ENCODE peak calls at places on chromosomes 4 and X, in nine cellular contexts. M is endothelial cell; N is CD4-positive, alpha-beta T cell; R is HFFc6; K is choroid plexus epithelial cell; Q is fibroblast of lung; A is right lobe of liver; L is AG09309; J is BJ. U is an unnamed sample.

GRCh38 chrX:13130776-13131175 is 86.4 kb upstream of the FAM9C start:
- DNase-seq in N (no peak), L (no peak), J (no peak), M (no peak), Q (no peak), R (no peak), A (no peak), K (no peak), U (no peak)

GRCh38 chr4:55742655-55743191 is 76.9 kb upstream of the EXOC1L start:
- DNase-seq in K (peak; percentile 79), R (peak; percentile 28), L (no peak), M (no peak), A (no peak), Q (peak; percentile 67), J (no peak), N (no peak), U (no peak)

GRCh38 chrX:35682481-35682880 is 115.7 kb upstream of the MAGEB16 start:
- DNase-seq in K (no peak), N (no peak), J (no peak), M (no peak), Q (no peak), A (no peak), R (no peak), L (no peak), U (no peak)

GRCh38 chr4:24583451-24584174 is 741 bp downstream of the DHX15 start:
- DNase-seq in A (peak; percentile 59), Q (peak; percentile 56), M (peak; percentile 76), J (no peak), N (peak; percentile 13), R (peak; percentile 17), L (no peak), K (peak; percentile 55), U (peak; percentile 19)

GRCh38 chrX:56783996-56784620 is 55.1 kb downstream of the NBDY start:
- DNase-seq in A (peak; percentile 12), L (no peak), M (no peak), Q (no peak), J (no peak), R (no peak), K (no peak), N (no peak), U (no peak)

GRCh38 chr4:89290727-89291126 is 16.9 kb downstream of the GPRIN3 start:
- DNase-seq in A (no peak), K (peak; percentile 21), M (no peak), R (no peak), N (no peak), Q (no peak), L (no peak), J (no peak), U (no peak)

GRCh38 chr4:78512357-78512920 is 39.1 kb upstream of the ANXA3 start:
- DNase-seq in Q (no peak), N (no peak), K (peak; percentile 25), R (no peak), J (no peak), M (no peak), A (no peak), L (no peak), U (no peak)

GRCh38 chr4:108762559-108763225 is at the start of gene ETNPPL:
- DNase-seq in A (peak; percentile 91), N (peak; percentile 7), K (no peak), Q (peak; percentile 21), R (no peak), M (peak; percentile 62), L (no peak), J (no peak), U (no peak)

GRCh38 chr4:39763714-39764572 is 66.0 kb downstream of the UBE2K start:
- DNase-seq in Q (no peak), K (no peak), J (no peak), L (no peak), M (no peak), N (no peak), A (no peak), R (no peak), U (no peak)

GRCh38 chr4:70603856-70604255 is 11.8 kb downstream of the AMBN start:
- DNase-seq in J (no peak), A (no peak), R (peak; percentile 28), Q (no peak), N (no peak), K (peak; percentile 36), L (peak; percentile 52), M (no peak), U (no peak)

GRCh38 chr4:141388483-141388882 is 167.8 kb downstream of the ZNF330 start:
- DNase-seq in A (no peak), M (no peak), Q (peak; percentile 97), J (peak; percentile 80), L (peak; percentile 55), R (peak; percentile 87), N (no peak), K (peak; percentile 79), U (no peak)

GRCh38 chr4:156052116-156052515 is 98.5 kb upstream of the CTSO start:
- DNase-seq in N (no peak), L (no peak), M (no peak), K (no peak), A (no peak), Q (no peak), J (no peak), R (no peak), U (no peak)

GRCh38 chr4:656651-657337 is 17.3 kb downstream of the ATP5ME start:
- DNase-seq in R (no peak), A (peak; percentile 20), N (no peak), J (no peak), K (no peak), Q (no peak), M (no peak), L (no peak), U (no peak)

DNA sequence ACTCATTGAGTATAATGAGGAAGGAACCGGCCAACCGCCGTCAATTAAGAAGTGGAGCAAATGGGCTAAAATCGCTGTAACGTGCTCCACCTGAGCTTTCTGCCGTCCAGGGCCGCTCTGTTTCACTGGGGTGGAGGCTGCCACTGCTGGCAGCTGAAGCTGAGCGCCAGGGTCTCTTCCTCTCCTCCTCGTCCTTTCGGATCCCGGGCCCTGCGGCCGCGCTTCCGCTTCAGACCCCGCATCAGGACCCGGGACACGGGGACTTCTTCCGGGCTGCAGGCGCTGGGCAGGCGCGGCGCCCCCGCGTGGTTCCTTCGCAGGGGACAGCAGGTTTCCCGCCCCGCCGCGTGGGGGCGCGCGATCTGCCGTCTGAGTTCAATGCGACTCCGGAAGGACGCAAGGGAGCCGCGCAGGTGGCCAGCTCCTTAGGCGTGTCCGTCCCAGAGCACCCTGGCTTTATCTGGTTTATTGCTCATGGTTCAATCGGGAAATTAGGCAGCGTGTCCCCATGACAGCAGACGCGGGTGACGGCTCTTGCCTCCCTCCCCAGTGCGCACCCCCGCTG is 519.8 kb downstream of the TRIML1 start:
- DNase-seq in K (no peak), N (no peak), M (no peak), J (no peak), L (no peak), Q (no peak), A (no peak), R (no peak), U (no peak)
- TF ChIP-seq CTCF in K (no peak), N (no peak), M (no peak), J (no peak), L (no peak), Q (no peak), A (no peak), R (no peak), U (no peak)

GRCh38 chr4:123418486-123418931 is 21.9 kb downstream of the SPRY1 start:
- DNase-seq in A (no peak), L (peak; percentile 87), J (peak; percentile 73), M (peak; percentile 35), N (no peak), R (peak; percentile 85), K (peak; percentile 95), Q (peak; percentile 96), U (no peak)

GRCh38 chr4:123421227-123421941 is 24.8 kb downstream of the SPRY1 start:
- DNase-seq in L (no peak), K (peak; percentile 35), Q (no peak), R (no peak), A (no peak), N (no peak), J (no peak), M (no peak), U (no peak)

GRCh38 chr4:123421942-123422781 is 25.6 kb downstream of the SPRY1 start:
- DNase-seq in K (no peak), M (no peak), J (no peak), N (no peak), L (no peak), A (no peak), Q (no peak), R (no peak), U (no peak)

GRCh38 chr4:123419885-123420743 is 23.5 kb downstream of the SPRY1 start:
- DNase-seq in K (no peak), N (no peak), J (no peak), A (no peak), Q (no peak), R (no peak), M (no peak), L (no peak), U (no peak)

GRCh38 chr4:123423819-123424218 is 27.2 kb downstream of the SPRY1 start:
- DNase-seq in K (no peak), R (no peak), M (no peak), L (no peak), Q (no peak), A (no peak), N (no peak), J (no peak), U (no peak)
- TF ChIP-seq CTCF in K (no peak), R (no peak), M (no peak), L (no peak), Q (no peak), A (no peak), N (no peak), J (no peak), U (no peak)

DNA sequence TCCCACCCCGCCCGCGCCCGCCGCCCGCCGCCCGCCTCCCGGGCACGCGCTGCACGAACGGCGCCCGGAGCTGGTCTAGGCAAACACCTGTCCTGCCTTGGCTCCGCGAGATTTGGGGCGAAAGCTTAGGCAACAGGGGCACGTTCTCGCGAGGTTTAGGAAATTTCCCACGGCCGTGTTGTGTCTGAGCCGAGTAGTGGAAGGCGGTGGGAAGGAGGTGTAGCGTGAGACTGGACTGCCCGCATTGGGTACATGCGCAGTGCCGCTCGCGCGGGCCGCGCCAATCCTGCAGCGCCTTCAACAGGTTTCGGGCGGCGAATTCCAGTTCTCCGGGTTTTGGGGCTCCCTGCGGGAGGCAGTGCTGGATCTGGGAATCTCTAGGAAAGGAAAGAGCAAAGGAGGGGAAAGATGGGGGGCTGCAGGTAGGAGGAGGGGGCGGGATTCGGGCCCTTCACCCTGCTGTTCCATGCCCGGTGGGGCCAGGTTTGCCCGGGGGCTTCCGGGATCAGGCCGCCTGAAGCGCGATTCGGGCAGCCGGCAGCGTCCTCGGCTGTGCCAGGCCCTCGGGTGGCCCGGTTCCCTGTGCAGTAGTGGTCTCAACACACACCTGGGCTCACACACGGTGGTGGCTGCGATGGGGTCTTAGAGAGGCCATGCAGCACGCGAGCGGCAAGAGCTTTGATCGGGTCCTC is 1.2 kb upstream of the RBPJ start:
- DNase-seq in J (peak; percentile 97), Q (peak; percentile 99), N (peak; percentile 97), L (peak; percentile 99), M (peak; percentile 97), K (peak; percentile 100), A (peak; percentile 98), R (peak; percentile 100), U (peak; percentile 84)
- TF ChIP-seq CTCF in J (peak; percentile 20), Q (peak; percentile 7), N (no peak), L (no peak), M (no peak), K (peak; percentile 24), A (no peak), R (no peak), U (no peak)

DNA sequence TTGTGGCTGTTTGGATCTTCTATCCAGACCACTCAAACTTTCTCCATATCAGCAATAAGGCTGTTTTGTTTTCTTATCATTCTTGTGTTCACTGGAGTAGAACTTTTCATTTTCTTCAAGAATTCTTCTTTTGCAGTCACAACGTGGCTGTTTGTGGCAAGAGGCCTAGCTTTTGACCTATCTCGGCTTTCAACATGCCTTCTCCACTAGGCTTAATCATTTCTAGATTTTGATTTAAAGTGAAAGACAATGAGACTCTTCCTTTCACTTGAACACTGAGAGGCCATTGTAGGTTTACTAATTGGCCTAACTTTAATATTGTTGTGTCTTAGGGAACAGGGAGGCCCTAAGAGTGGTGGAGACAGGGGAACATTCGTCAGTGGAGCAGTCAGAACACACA is 19.1 kb downstream of the FGF2 start:
- DNase-seq in L (no peak), N (no peak), M (no peak), A (no peak), Q (peak; percentile 36), J (no peak), K (peak; percentile 54), R (no peak), U (no peak)
- TF ChIP-seq CTCF in L (no peak), N (no peak), M (no peak), A (no peak), Q (no peak), J (no peak), K (no peak), R (no peak), U (no peak)

U was measured in natural killer cell.